ENCODE peak calls at places on chromosomes 1 and 21, in five cellular contexts. X is endothelial cell of umbilical vein, I is cardiac fibroblast, S is hepatocyte, R is bronchial epithelial cell. U is an unnamed sample.

GRCh38 chr1:204591473-204592090 is 75.4 kb downstream of the MDM4 start:
- DNase-seq in X (peak), I (peak), S (no peak), R (peak), U (no peak)

GRCh38 chr21:38042246-38042645 is 126.0 kb upstream of the KCNJ6 start:
- DNase-seq in X (no peak), I (no peak), S (peak), R (peak), U (no peak)

GRCh38 chr1:219269171-219269570 is 95.5 kb downstream of the LYPLAL1 start:
- DNase-seq in X (peak), I (no peak), S (no peak), R (peak), U (no peak)

GRCh38 chr21:44294391-44295162 is 5.3 kb upstream of the PFKL start:
- DNase-seq in X (no peak), I (peak), S (no peak), R (no peak), U (no peak)

GRCh38 chr1:94258873-94259331 is 21.5 kb upstream of the ARHGAP29 start:
- DNase-seq in X (peak), I (peak), S (peak), R (peak), U (no peak)

GRCh38 chr1:168261390-168261789 is 19.3 kb upstream of the TBX19 start:
- DNase-seq in X (peak), I (peak), S (no peak), R (peak), U (no peak)

GRCh38 chr1:185812934-185813333 is 78.7 kb downstream of the HMCN1 start:
- DNase-seq in X (no peak), I (no peak), S (no peak), R (no peak), U (no peak)

GRCh38 chr1:85611856-85612255 is 31.3 kb downstream of the CCN1 start:
- DNase-seq in X (no peak), I (peak), S (peak), R (peak), U (no peak)

GRCh38 chr21:45075606-45076244 is 1.3 kb downstream of the ADARB1 start:
- DNase-seq in X (peak), I (peak), S (no peak), R (peak), U (no peak)

GRCh38 chr1:155188268-155188667 is 14.6 kb downstream of the TRIM46 start:
- DNase-seq in X (no peak), I (no peak), S (no peak), R (no peak), U (no peak)

GRCh38 chr1:223219846-223220610 is 77.0 kb upstream of the TLR5 start:
- DNase-seq in X (no peak), I (no peak), S (no peak), R (peak), U (no peak)

DNA sequence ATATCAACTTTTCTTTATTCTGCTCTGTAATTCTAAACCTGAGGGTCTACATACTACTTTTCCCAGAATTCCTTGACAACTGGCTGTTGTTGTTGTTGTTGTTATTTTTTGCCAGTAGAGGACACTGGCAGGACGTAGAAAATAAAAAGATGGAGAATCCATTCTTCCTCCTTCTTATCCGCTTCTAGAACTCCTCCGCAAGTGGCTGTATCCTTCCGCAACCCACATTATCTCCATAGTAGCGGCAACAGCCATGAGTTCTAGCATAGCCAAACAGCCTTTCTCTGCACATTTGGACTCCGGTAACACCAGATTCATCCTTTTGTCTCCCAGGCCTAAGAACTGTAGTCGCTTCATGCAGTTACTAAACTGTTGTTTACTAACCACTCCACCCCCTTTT is 91.1 kb upstream of the CACHD1 start:
- DNase-seq in X (no peak), I (peak), S (no peak), R (no peak), U (no peak)
- TF ChIP-seq CTCF in X (no peak), I (peak), S (peak), R (no peak), U (no peak)

GRCh38 chr1:20733361-20733975 is 965 bp upstream of the SH2D5 start:
- DNase-seq in X (no peak), I (no peak), S (no peak), R (no peak), U (no peak)

GRCh38 chr1:20730690-20731056 is 1.8 kb downstream of the SH2D5 start:
- DNase-seq in X (no peak), I (no peak), S (no peak), R (no peak), U (no peak)

GRCh38 chr1:20731057-20731991 is 1.2 kb downstream of the SH2D5 start:
- DNase-seq in X (no peak), I (no peak), S (no peak), R (no peak), U (no peak)

GRCh38 chr1:20732071-20732587 is 374 bp downstream of the SH2D5 start:
- DNase-seq in X (peak), I (peak), S (peak), R (peak), U (peak)

GRCh38 chr1:20732588-20733360 is at the start of gene SH2D5:
- DNase-seq in X (peak), I (peak), S (peak), R (peak), U (no peak)
- TF ChIP-seq CTCF in X (peak), I (peak), S (peak), R (peak), U (peak)

DNA sequence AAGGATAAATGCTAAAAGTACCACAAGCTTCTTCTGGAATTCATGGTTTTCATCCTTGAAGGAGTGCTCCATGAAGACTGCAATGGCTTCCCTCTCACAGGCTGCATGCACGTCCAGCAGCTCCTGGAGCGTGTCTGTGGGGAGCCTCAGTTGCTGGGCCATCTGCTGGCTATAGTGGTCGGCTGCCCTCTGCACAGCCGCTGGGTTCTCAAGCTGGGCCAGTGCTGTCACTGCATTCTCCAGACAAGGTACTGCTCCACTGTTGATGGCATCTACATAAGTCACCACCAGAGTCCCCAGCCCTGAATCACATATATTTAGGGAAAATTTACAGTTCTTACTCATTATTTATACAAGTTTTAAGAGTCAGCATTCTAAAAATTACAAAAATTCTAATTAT is 8.7 kb downstream of the GBP4 start:
- DNase-seq in X (no peak), I (no peak), S (no peak), R (no peak), U (peak)
- TF ChIP-seq CTCF in X (no peak), I (no peak), S (no peak), R (no peak), U (no peak)

DNA sequence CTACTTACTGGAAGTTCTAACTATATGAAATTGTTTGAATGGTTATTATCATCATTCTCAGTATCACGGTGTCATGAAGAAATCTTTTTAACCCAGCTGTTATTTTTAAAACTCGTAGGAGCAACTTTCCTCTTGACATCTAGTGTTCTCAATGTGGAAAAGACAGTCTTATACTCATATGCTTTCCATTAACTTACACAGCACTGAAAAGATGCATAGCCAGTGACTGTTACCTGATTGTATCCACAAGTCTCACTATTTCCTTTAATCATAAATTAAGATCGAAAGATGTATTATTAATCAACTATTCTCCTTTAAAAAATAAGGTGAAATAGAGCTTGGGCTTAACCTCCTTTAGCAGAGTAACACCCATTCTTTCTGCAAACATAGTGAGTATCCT is 59.7 kb upstream of the TNFSF4 start:
- DNase-seq in X (no peak), I (no peak), S (no peak), R (no peak), U (no peak)
- TF ChIP-seq CTCF in X (no peak), I (no peak), S (no peak), R (no peak), U (no peak)